ENCODE peak calls at places on chromosomes 5 and 9, in five cellular contexts. One of them, this sample, is unnamed.

GRCh38 chr5:178394074-178394473 is 161.5 kb upstream of the PHYKPL start:
- DNase-seq in activated T-helper 1 cell treated with Interleukin-2 at 50 U/mL for 16 hours: no peak
- DNase-seq in HFFc6: no peak
- DNase-seq in BE2C: no peak
- DNase-seq in astrocyte of the spinal cord: no peak
- DNase-seq in this sample: no peak

GRCh38 chr5:39624268-39624886 is 199.6 kb upstream of the DAB2 start:
- DNase-seq in BE2C: no peak
- DNase-seq in activated T-helper 1 cell treated with Interleukin-2 at 50 U/mL for 16 hours: no peak
- DNase-seq in HFFc6: no peak
- DNase-seq in astrocyte of the spinal cord: peak
- DNase-seq in this sample: no peak

GRCh38 chr5:102801375-102801774 is 46.3 kb downstream of the PAM start:
- DNase-seq in activated T-helper 1 cell treated with Interleukin-2 at 50 U/mL for 16 hours: no peak
- DNase-seq in BE2C: no peak
- DNase-seq in HFFc6: no peak
- DNase-seq in astrocyte of the spinal cord: no peak
- DNase-seq in this sample: no peak

GRCh38 chr9:6218099-6218502 is 2.5 kb downstream of the IL33 start:
- DNase-seq in astrocyte of the spinal cord: no peak
- DNase-seq in HFFc6: peak
- DNase-seq in BE2C: no peak
- DNase-seq in activated T-helper 1 cell treated with Interleukin-2 at 50 U/mL for 16 hours: no peak
- DNase-seq in this sample: no peak

GRCh38 chr9:76585487-76586459 is 126.8 kb downstream of the GCNT1 start:
- DNase-seq in activated T-helper 1 cell treated with Interleukin-2 at 50 U/mL for 16 hours: no peak
- DNase-seq in HFFc6: no peak
- DNase-seq in BE2C: no peak
- DNase-seq in astrocyte of the spinal cord: no peak
- DNase-seq in this sample: no peak

GRCh38 chr9:137454145-137454505 is 5.0 kb downstream of the NSMF start:
- DNase-seq in BE2C: peak
- DNase-seq in HFFc6: no peak
- DNase-seq in astrocyte of the spinal cord: no peak
- DNase-seq in activated T-helper 1 cell treated with Interleukin-2 at 50 U/mL for 16 hours: peak
- DNase-seq in this sample: peak

GRCh38 chr9:27632254-27632653 is 59.0 kb upstream of the C9orf72 start:
- DNase-seq in HFFc6: no peak
- DNase-seq in activated T-helper 1 cell treated with Interleukin-2 at 50 U/mL for 16 hours: no peak
- DNase-seq in astrocyte of the spinal cord: no peak
- DNase-seq in BE2C: no peak
- DNase-seq in this sample: no peak

GRCh38 chr9:129703121-129703520 is 37.7 kb downstream of the PRRX2 start:
- DNase-seq in activated T-helper 1 cell treated with Interleukin-2 at 50 U/mL for 16 hours: no peak
- DNase-seq in astrocyte of the spinal cord: no peak
- DNase-seq in BE2C: no peak
- DNase-seq in HFFc6: no peak
- DNase-seq in this sample: no peak

GRCh38 chr9:134295101-134295745 is 31.0 kb upstream of the RXRA start:
- DNase-seq in HFFc6: no peak
- DNase-seq in BE2C: no peak
- DNase-seq in activated T-helper 1 cell treated with Interleukin-2 at 50 U/mL for 16 hours: no peak
- DNase-seq in astrocyte of the spinal cord: no peak
- DNase-seq in this sample: no peak

GRCh38 chr5:45277860-45278259 is 418.3 kb downstream of the HCN1 start:
- DNase-seq in BE2C: no peak
- DNase-seq in astrocyte of the spinal cord: no peak
- DNase-seq in HFFc6: no peak
- DNase-seq in activated T-helper 1 cell treated with Interleukin-2 at 50 U/mL for 16 hours: no peak
- DNase-seq in this sample: no peak

GRCh38 chr5:33890633-33891032 is 1.2 kb downstream of the ADAMTS12 start:
- DNase-seq in HFFc6: peak
- DNase-seq in BE2C: no peak
- DNase-seq in activated T-helper 1 cell treated with Interleukin-2 at 50 U/mL for 16 hours: no peak
- DNase-seq in astrocyte of the spinal cord: peak
- DNase-seq in this sample: no peak

GRCh38 chr5:1293997-1294838 is 650 bp downstream of the TERT start:
- DNase-seq in HFFc6: peak
- DNase-seq in BE2C: no peak
- DNase-seq in astrocyte of the spinal cord: no peak
- DNase-seq in activated T-helper 1 cell treated with Interleukin-2 at 50 U/mL for 16 hours: no peak
- DNase-seq in this sample: no peak

GRCh38 chr9:11192993-11193392 is 580.2 kb upstream of the PTPRD start:
- DNase-seq in BE2C: no peak
- DNase-seq in astrocyte of the spinal cord: no peak
- DNase-seq in HFFc6: no peak
- DNase-seq in activated T-helper 1 cell treated with Interleukin-2 at 50 U/mL for 16 hours: no peak
- DNase-seq in this sample: no peak

GRCh38 chr9:137760426-137760825 is 117.2 kb upstream of the CACNA1B start:
- DNase-seq in HFFc6: no peak
- DNase-seq in astrocyte of the spinal cord: peak
- DNase-seq in activated T-helper 1 cell treated with Interleukin-2 at 50 U/mL for 16 hours: no peak
- DNase-seq in BE2C: no peak
- DNase-seq in this sample: no peak

GRCh38 chr9:88922091-88922490 is 69.2 kb upstream of the S1PR3 start:
- DNase-seq in astrocyte of the spinal cord: no peak
- DNase-seq in BE2C: no peak
- DNase-seq in HFFc6: no peak
- DNase-seq in activated T-helper 1 cell treated with Interleukin-2 at 50 U/mL for 16 hours: no peak
- DNase-seq in this sample: no peak

GRCh38 chr5:124315746-124316415 is 430.6 kb downstream of the ZNF608 start:
- DNase-seq in astrocyte of the spinal cord: no peak
- DNase-seq in HFFc6: no peak
- DNase-seq in BE2C: no peak
- DNase-seq in activated T-helper 1 cell treated with Interleukin-2 at 50 U/mL for 16 hours: no peak
- DNase-seq in this sample: no peak

GRCh38 chr5:65925601-65926275 is 637 bp upstream of the ERBIN start:
- DNase-seq in HFFc6: peak
- DNase-seq in BE2C: peak
- DNase-seq in astrocyte of the spinal cord: peak
- DNase-seq in activated T-helper 1 cell treated with Interleukin-2 at 50 U/mL for 16 hours: peak
- DNase-seq in this sample: peak

GRCh38 chr9:254516-254915 is 39.9 kb downstream of the DOCK8 start:
- DNase-seq in astrocyte of the spinal cord: no peak
- DNase-seq in HFFc6: no peak
- DNase-seq in activated T-helper 1 cell treated with Interleukin-2 at 50 U/mL for 16 hours: no peak
- DNase-seq in BE2C: no peak
- DNase-seq in this sample: no peak

GRCh38 chr9:32378496-32378895 is 5.9 kb upstream of the ACO1 start:
- DNase-seq in HFFc6: peak
- DNase-seq in activated T-helper 1 cell treated with Interleukin-2 at 50 U/mL for 16 hours: peak
- DNase-seq in BE2C: peak
- DNase-seq in astrocyte of the spinal cord: peak
- DNase-seq in this sample: no peak

GRCh38 chr9:65405253-65405652 is 120.2 kb upstream of the FOXD4L5 start:
- DNase-seq in activated T-helper 1 cell treated with Interleukin-2 at 50 U/mL for 16 hours: no peak
- DNase-seq in astrocyte of the spinal cord: no peak
- DNase-seq in HFFc6: no peak
- DNase-seq in BE2C: no peak
- DNase-seq in this sample: no peak

GRCh38 chr9:93267091-93267541 is 83.2 kb downstream of the WNK2 start:
- DNase-seq in HFFc6: no peak
- DNase-seq in astrocyte of the spinal cord: no peak
- DNase-seq in activated T-helper 1 cell treated with Interleukin-2 at 50 U/mL for 16 hours: no peak
- DNase-seq in BE2C: no peak
- DNase-seq in this sample: no peak

GRCh38 chr5:31204955-31205354 is 11.5 kb downstream of the CDH6 start:
- DNase-seq in BE2C: no peak
- DNase-seq in astrocyte of the spinal cord: no peak
- DNase-seq in HFFc6: no peak
- DNase-seq in activated T-helper 1 cell treated with Interleukin-2 at 50 U/mL for 16 hours: no peak
- DNase-seq in this sample: no peak

GRCh38 chr5:100406640-100407039 is 128.5 kb upstream of the FAM174A start:
- DNase-seq in activated T-helper 1 cell treated with Interleukin-2 at 50 U/mL for 16 hours: no peak
- DNase-seq in BE2C: no peak
- DNase-seq in HFFc6: no peak
- DNase-seq in astrocyte of the spinal cord: peak
- DNase-seq in this sample: no peak

GRCh38 chr5:90134892-90135291 is 274.7 kb downstream of the CETN3 start:
- DNase-seq in BE2C: no peak
- DNase-seq in astrocyte of the spinal cord: peak
- DNase-seq in HFFc6: no peak
- DNase-seq in activated T-helper 1 cell treated with Interleukin-2 at 50 U/mL for 16 hours: no peak
- DNase-seq in this sample: no peak

GRCh38 chr5:6637590-6637989 is 4.3 kb downstream of the SRD5A1 start:
- DNase-seq in activated T-helper 1 cell treated with Interleukin-2 at 50 U/mL for 16 hours: no peak
- DNase-seq in HFFc6: no peak
- DNase-seq in BE2C: no peak
- DNase-seq in astrocyte of the spinal cord: no peak
- DNase-seq in this sample: no peak